ENCODE peak calls at places on chromosomes 16 and 17, in seven cellular contexts. Y is transverse colon, T is prostate gland, C is tibial nerve, Z is Peyer's patch, X is brain microvascular endothelial cell, K is dorsolateral prefrontal cortex. H is an unnamed sample.

GRCh38 chr17:80880650-80880989 is 111.0 kb upstream of the CHMP6 start:
- DNase-seq in Y (no peak), T (no peak), C (no peak), Z (no peak), X (no peak), K (no peak), H (no peak)

GRCh38 chr17:81160306-81160705 is 5.0 kb upstream of the PVALEF start:
- DNase-seq in Y (peak), T (no peak), C (no peak), Z (peak), X (no peak), K (no peak), H (no peak)

GRCh38 chr17:348692-349425 is 3.7 kb downstream of the RPH3AL start:
- DNase-seq in Y (peak), T (peak), C (peak), Z (peak), X (no peak), K (no peak), H (peak)

GRCh38 chr17:1351967-1352366 is 48.1 kb downstream of the YWHAE start:
- DNase-seq in Y (no peak), T (no peak), C (no peak), Z (no peak), X (no peak), K (peak), H (no peak)

GRCh38 chr17:21573961-21574610 is 118.2 kb upstream of the KCNJ18 start:
- DNase-seq in Y (peak), T (no peak), C (peak), Z (peak), X (peak), K (peak), H (no peak)

GRCh38 chr16:72126429-72126765 is 32.8 kb downstream of the DHX38 start:
- DNase-seq in Y (no peak), T (no peak), C (peak), Z (no peak), X (no peak), K (no peak), H (no peak)

GRCh38 chr16:58456193-58456592 is 43.8 kb upstream of the NDRG4 start:
- DNase-seq in Y (no peak), T (no peak), C (no peak), Z (no peak), X (peak), K (no peak), H (no peak)

GRCh38 chr17:78995022-78995760 is 14.4 kb downstream of the CANT1 start:
- DNase-seq in Y (no peak), T (no peak), C (no peak), Z (peak), X (no peak), K (no peak), H (no peak)

DNA sequence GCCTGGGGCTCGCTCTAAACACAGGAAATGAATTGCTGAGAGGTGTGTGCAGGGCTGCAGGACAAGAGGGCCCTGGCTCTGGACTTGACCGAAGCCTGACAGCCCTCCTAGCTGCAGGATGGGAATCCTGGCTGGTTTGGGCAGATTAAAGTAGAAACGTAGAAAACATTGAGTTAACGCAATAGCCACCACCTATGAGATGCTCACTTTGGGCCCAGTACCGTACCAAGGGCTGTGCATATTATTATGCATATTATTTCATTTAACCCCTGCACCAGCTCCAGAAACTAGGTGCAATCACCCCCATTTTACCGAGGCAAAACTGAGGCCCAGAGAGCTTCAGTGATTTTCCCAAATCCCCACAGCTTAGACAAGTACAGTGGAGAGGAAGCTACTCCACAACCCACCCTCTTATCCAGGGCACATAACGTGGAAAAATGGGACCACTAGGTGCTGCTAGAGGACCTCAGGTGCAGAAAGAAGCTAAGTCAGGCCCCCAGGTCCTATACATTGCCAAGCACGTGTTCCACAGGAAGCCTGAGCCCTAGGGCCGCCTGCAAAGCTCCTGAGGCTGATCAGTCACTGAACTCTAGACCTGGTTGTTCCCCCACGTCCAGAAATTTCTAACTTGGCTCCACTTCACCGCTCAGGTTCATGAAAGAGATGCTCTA is 79.2 kb downstream of the MYH11 start:
- DNase-seq in Y (no peak), T (peak), C (no peak), Z (no peak), X (peak), K (no peak), H (peak)
- TF ChIP-seq CTCF in Y (no peak), T (peak), C (no peak), Z (no peak), X (peak), K (no peak), H (no peak)

DNA sequence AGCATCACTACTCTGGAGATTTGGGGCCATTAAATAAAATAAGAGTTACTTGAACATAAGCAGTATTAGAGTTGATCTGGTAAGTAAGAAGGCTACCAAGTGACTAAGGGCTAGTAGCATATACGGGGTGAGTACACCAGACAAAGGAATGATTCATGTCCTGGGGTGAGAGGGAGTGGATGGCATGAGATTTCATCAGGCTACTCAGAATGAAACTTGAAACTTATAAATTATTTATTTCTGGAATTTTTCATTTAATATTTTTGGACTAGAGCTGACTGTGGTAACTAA is 2.3 kb downstream of the SLFN5 start:
- DNase-seq in Y (no peak), T (no peak), C (no peak), Z (no peak), X (peak), K (no peak), H (peak)
- H3K27ac ChIP-seq in Y (peak), T (no peak), C (peak), Z (no peak), X (peak), K (no peak), H (peak)

DNA sequence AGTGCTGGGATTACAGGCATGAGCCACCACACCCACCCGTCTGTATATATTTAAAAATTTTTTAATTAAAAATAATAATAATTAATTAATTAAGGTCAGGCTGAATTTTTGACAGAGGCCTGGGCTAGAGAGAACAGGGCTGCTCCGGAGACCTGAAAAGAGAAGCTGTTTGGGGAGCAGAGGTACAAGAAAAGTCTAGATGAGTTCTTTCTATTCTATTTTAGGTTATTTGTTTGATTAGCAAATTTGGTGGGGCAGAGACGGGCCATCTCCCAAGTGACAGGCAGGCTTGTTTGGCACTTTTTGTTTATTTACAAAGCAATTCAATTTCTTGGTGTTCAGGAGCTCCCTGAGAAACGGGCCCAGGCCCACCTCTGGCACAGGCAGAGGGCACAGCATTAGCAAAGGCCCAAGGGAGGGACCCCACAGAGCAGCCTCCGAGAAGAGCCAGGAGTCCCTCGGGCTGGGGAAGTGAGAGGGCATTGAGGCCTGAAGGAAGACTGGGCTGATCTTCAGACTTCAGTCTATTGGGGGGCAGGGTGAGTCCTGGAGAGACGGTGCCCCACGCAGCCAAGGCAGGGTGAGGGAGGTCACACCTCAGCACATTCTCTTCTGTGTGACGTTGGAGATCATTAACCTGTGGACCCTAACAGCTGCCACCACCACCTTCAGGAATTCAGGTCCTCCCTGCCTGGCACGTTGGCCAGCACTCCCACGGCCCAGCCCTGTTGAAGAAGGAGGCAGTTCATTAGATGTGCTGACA is 10.8 kb upstream of the RIPOR1 start:
- DNase-seq in Y (peak), T (no peak), C (no peak), Z (peak), X (no peak), K (no peak), H (no peak)
- TF ChIP-seq CTCF in Y (no peak), T (no peak), C (no peak), Z (no peak), X (no peak), K (no peak), H (no peak)

GRCh38 chr17:75909812-75910274 is 5.2 kb upstream of the MRPL38 start:
- DNase-seq in Y (no peak), T (peak), C (no peak), Z (no peak), X (no peak), K (no peak), H (peak)
- H3K27ac ChIP-seq in Y (no peak), T (peak), C (no peak), Z (no peak), X (no peak), K (peak), H (peak)